ENCODE peak calls at places on chromosome 7, in nine cellular contexts. N is right cardiac atrium; H is naive B cell; P is pancreas; F is activated CD8-positive, alpha-beta T cell treated with anti-CD3 and anti-CD28 coated beads for 36 hours; R is right lobe of liver; C is activated T-cell treated with anti-CD3 and anti-CD28 coated beads, Interleukin-2, amount 50 U/mL, for 4 hours; L is upper lobe of left lung; S is activated CD8-positive, alpha-beta memory T cell treated with anti-CD3 and anti-CD28 coated beads, Interleukin-2, amount 10 ng/mL, durations not matched to agents 7 days and 5 days. Y is an unnamed sample.

GRCh38 chr7:55099086-55099831 is 80.4 kb downstream of the EGFR start:
- ATAC-seq in L (peak; percentile 36), H (no peak), C (no peak), S (no peak), F (no peak), R (peak; percentile 35), N (peak; percentile 57), P (no peak), Y (peak; percentile 72)

GRCh38 chr7:142871260-142872105 is 14.1 kb downstream of the TRPV6 start:
- ATAC-seq in L (no peak), H (no peak), P (no peak), S (no peak), R (no peak), C (no peak), F (no peak), N (no peak), Y (no peak)

GRCh38 chr7:952548-953441 is 1.7 kb downstream of the ADAP1 start:
- ATAC-seq in H (no peak), N (no peak), C (no peak), P (no peak), S (no peak), L (no peak), F (no peak), R (no peak), Y (no peak)

GRCh38 chr7:74002474-74003017 is 25.4 kb upstream of the ELN start:
- ATAC-seq in N (peak; percentile 63), P (no peak), R (peak; percentile 55), S (peak; percentile 88), H (no peak), L (peak; percentile 58), F (peak; percentile 80), C (no peak), Y (peak; percentile 39)

GRCh38 chr7:156002362-156003001 is 190.2 kb upstream of the SHH start:
- ATAC-seq in F (peak; percentile 68), S (no peak), N (no peak), R (no peak), P (no peak), L (no peak), H (no peak), C (no peak), Y (no peak)

GRCh38 chr7:106039486-106040060 is 72.5 kb downstream of the SYPL1 start:
- ATAC-seq in C (no peak), H (no peak), L (no peak), P (no peak), S (no peak), N (no peak), F (no peak), R (no peak), Y (no peak)

GRCh38 chr7:28630350-28630749 is 218.0 kb downstream of the CREB5 start:
- ATAC-seq in R (no peak), L (no peak), P (no peak), H (no peak), S (no peak), N (no peak), F (no peak), C (no peak), Y (no peak)

GRCh38 chr7:76063114-76063513 is 15.2 kb downstream of the MDH2 start:
- ATAC-seq in H (no peak), R (no peak), C (no peak), N (no peak), S (no peak), P (no peak), F (no peak), L (no peak), Y (no peak)

GRCh38 chr7:116441534-116441933 is 58.0 kb upstream of the CAV2 start:
- ATAC-seq in P (no peak), F (no peak), L (no peak), R (no peak), N (no peak), C (no peak), H (no peak), S (no peak), Y (no peak)

GRCh38 chr7:26202019-26202985 is 757 bp downstream of the CBX3 start:
- ATAC-seq in S (no peak), F (no peak), H (no peak), L (no peak), N (peak; percentile 15), P (peak; percentile 12), C (peak; percentile 1), R (peak; percentile 1), Y (peak; percentile 7)

GRCh38 chr7:104940023-104940710 is 73.8 kb upstream of the KMT2E start:
- ATAC-seq in H (no peak), S (no peak), P (no peak), C (no peak), R (no peak), N (no peak), F (no peak), L (no peak), Y (no peak)

GRCh38 chr7:105470090-105470489 is 52.0 kb downstream of the PUS7 start:
- ATAC-seq in N (no peak), F (no peak), R (no peak), S (no peak), P (no peak), H (no peak), C (no peak), L (no peak), Y (no peak)

GRCh38 chr7:95527776-95528250 is 42.1 kb downstream of the ASB4 start:
- ATAC-seq in F (no peak), C (no peak), P (peak; percentile 13), R (no peak), N (peak; percentile 24), L (no peak), H (no peak), S (no peak), Y (peak; percentile 25)

GRCh38 chr7:122492007-122492406 is 187.5 kb upstream of the FEZF1 start:
- ATAC-seq in L (no peak), P (no peak), S (no peak), R (no peak), N (no peak), F (no peak), H (no peak), C (no peak), Y (no peak)

GRCh38 chr7:112523871-112524270 is 43.1 kb downstream of the LSMEM1 start:
- ATAC-seq in R (no peak), F (no peak), H (no peak), N (no peak), C (no peak), P (no peak), S (no peak), L (no peak), Y (no peak)

GRCh38 chr7:7699370-7699769 is 19.0 kb downstream of the RPA3 start:
- ATAC-seq in C (no peak), N (no peak), S (no peak), L (no peak), F (no peak), P (no peak), H (no peak), R (no peak), Y (no peak)

GRCh38 chr7:130598056-130598455 is 70.5 kb downstream of the COPG2 start:
- ATAC-seq in L (no peak), C (no peak), N (no peak), P (no peak), R (no peak), H (no peak), S (no peak), F (no peak), Y (no peak)

GRCh38 chr7:90677742-90678439 is 81.8 kb downstream of the CDK14 start:
- ATAC-seq in H (no peak), S (no peak), N (no peak), C (no peak), R (peak; percentile 65), L (no peak), P (no peak), F (no peak), Y (no peak)

Y was measured in gastroesophageal sphincter.